ENCODE peak calls at places on chromosome 18, in seven cellular contexts. P is ascending aorta, R is nephron progenitor cell, M is tibial artery, C is lower lobe of right lung, S is heart left ventricle, Q is PC-3. K is an unnamed sample.

GRCh38 chr18:55136258-55136657 is 177.0 kb upstream of the CCDC68 start:
- DNase-seq in R (no peak), S (no peak), Q (no peak), C (no peak), P (no peak), M (no peak), K (no peak)

GRCh38 chr18:12334280-12335262 is 26.5 kb downstream of the TUBB6 start:
- DNase-seq in Q (no peak), R (no peak), S (no peak), C (no peak), P (no peak), M (no peak), K (no peak)

GRCh38 chr18:11857177-11857887 is 6.1 kb downstream of the CHMP1B start:
- DNase-seq in C (no peak), Q (peak), S (no peak), R (peak), P (peak), M (peak), K (peak)

GRCh38 chr18:72283148-72283925 is 260.8 kb downstream of the CBLN2 start:
- DNase-seq in S (no peak), R (no peak), C (no peak), P (no peak), M (no peak), Q (no peak), K (no peak)

GRCh38 chr18:49560277-49561126 is 1.4 kb upstream of the LIPG start:
- DNase-seq in Q (no peak), S (no peak), R (peak), M (peak), P (no peak), C (no peak), K (no peak)

GRCh38 chr18:53944721-53945120 is 279.7 kb downstream of the MBD2 start:
- DNase-seq in P (no peak), R (peak), M (no peak), S (no peak), C (no peak), Q (no peak), K (no peak)

GRCh38 chr18:3998698-3999333 is 456.3 kb downstream of the DLGAP1 start:
- DNase-seq in S (no peak), Q (peak), R (peak), P (no peak), M (no peak), C (no peak), K (no peak)

GRCh38 chr18:54089749-54090459 is 134.6 kb downstream of the MBD2 start:
- DNase-seq in P (no peak), S (no peak), Q (no peak), R (no peak), M (no peak), C (no peak), K (no peak)

GRCh38 chr18:57959278-57959677 is 84.7 kb upstream of the NEDD4L start:
- DNase-seq in C (peak), P (no peak), M (no peak), R (peak), S (no peak), Q (peak), K (no peak)

GRCh38 chr18:49590608-49591007 is 28.8 kb downstream of the LIPG start:
- DNase-seq in S (no peak), Q (no peak), M (no peak), R (no peak), C (no peak), P (no peak), K (no peak)

GRCh38 chr18:5918196-5918595 is 22.9 kb upstream of the TMEM200C start:
- DNase-seq in M (no peak), C (no peak), Q (no peak), S (no peak), P (no peak), R (no peak), K (no peak)

GRCh38 chr18:9614401-9615279 is at the start of gene PPP4R1:
- DNase-seq in S (peak), P (peak), Q (peak), R (peak), C (peak), M (peak), K (peak)

GRCh38 chr18:61216086-61216485 is 117.1 kb upstream of the CDH20 start:
- DNase-seq in P (no peak), M (no peak), S (no peak), R (no peak), C (no peak), Q (no peak), K (no peak)

GRCh38 chr18:36045241-36045999 is 21.9 kb downstream of the RPRD1A start:
- DNase-seq in S (no peak), P (no peak), R (no peak), Q (no peak), M (no peak), C (no peak), K (no peak)

GRCh38 chr18:22558945-22559385 is 141.2 kb upstream of the CTAGE1 start:
- DNase-seq in S (peak), Q (peak), M (peak), C (peak), R (peak), P (peak), K (no peak)

GRCh38 chr18:42187611-42188378 is 232.8 kb downstream of the PIK3C3 start:
- DNase-seq in Q (no peak), S (no peak), M (no peak), P (no peak), R (no peak), C (no peak), K (no peak)

GRCh38 chr18:3664563-3665178 is 214.7 kb downstream of the TGIF1 start:
- DNase-seq in Q (no peak), P (no peak), R (no peak), S (no peak), C (peak), M (no peak), K (no peak)

GRCh38 chr18:70454705-70455322 is 166.0 kb downstream of the SOCS6 start:
- DNase-seq in S (no peak), Q (peak), R (peak), M (no peak), P (no peak), C (no peak), K (no peak)

GRCh38 chr18:6752200-6752873 is 22.8 kb downstream of the ARHGAP28 start:
- DNase-seq in S (no peak), Q (no peak), C (no peak), R (no peak), M (no peak), P (no peak), K (no peak)

GRCh38 chr18:46412831-46413371 is 244.1 kb downstream of the LOXHD1 start:
- DNase-seq in P (no peak), S (no peak), M (no peak), C (no peak), Q (no peak), R (no peak), K (no peak)

GRCh38 chr18:53698907-53699306 is 525.6 kb downstream of the MBD2 start:
- DNase-seq in C (peak), M (no peak), R (peak), S (no peak), Q (peak), P (no peak), K (no peak)

GRCh38 chr18:33573193-33573592 is 4.8 kb upstream of the ASXL3 start:
- DNase-seq in R (no peak), C (no peak), P (no peak), S (no peak), Q (no peak), M (no peak), K (no peak)

GRCh38 chr18:23462876-23463275 is 9.8 kb downstream of the RIOK3 start:
- DNase-seq in C (no peak), R (no peak), S (no peak), Q (no peak), M (no peak), P (no peak), K (no peak)

GRCh38 chr18:29560270-29560669 is 1383.3 kb upstream of the CDH2 start:
- DNase-seq in C (no peak), S (no peak), Q (no peak), R (no peak), M (no peak), P (no peak), K (no peak)

GRCh38 chr18:44818148-44818547 is 137.5 kb downstream of the SETBP1 start:
- DNase-seq in C (no peak), S (no peak), Q (no peak), P (no peak), M (no peak), R (no peak), K (no peak)

GRCh38 chr18:8699126-8699525 is 6.2 kb upstream of the MTCL1 start:
- DNase-seq in R (no peak), S (no peak), M (no peak), P (no peak), Q (no peak), C (no peak), K (no peak)

GRCh38 chr18:5546660-5547059 is 2.9 kb upstream of the EPB41L3 start:
- DNase-seq in M (no peak), Q (peak), C (no peak), R (peak), S (no peak), P (no peak), K (no peak)

GRCh38 chr18:11899063-11899462 is 9.1 kb downstream of the MPPE1 start:
- DNase-seq in M (no peak), R (no peak), P (no peak), S (no peak), Q (no peak), C (no peak), K (no peak)

GRCh38 chr18:69250305-69251151 is 150.2 kb upstream of the DOK6 start:
- DNase-seq in Q (no peak), C (no peak), M (no peak), R (no peak), P (no peak), S (no peak), K (no peak)

GRCh38 chr18:24727685-24728084 is 267.2 kb downstream of the HRH4 start:
- DNase-seq in R (no peak), M (no peak), Q (peak), C (no peak), P (no peak), S (no peak), K (no peak)

GRCh38 chr18:3623769-3624545 is 174.0 kb downstream of the TGIF1 start:
- DNase-seq in C (peak), P (peak), R (peak), S (peak), Q (peak), M (peak), K (peak)

GRCh38 chr18:63309422-63309821 is 10.1 kb downstream of the BCL2 start:
- DNase-seq in R (no peak), P (no peak), C (no peak), Q (no peak), S (no peak), M (no peak), K (no peak)

GRCh38 chr18:11561293-11561692 is 48.1 kb upstream of the SLC35G4 start:
- DNase-seq in M (no peak), C (no peak), S (no peak), R (no peak), Q (no peak), P (no peak), K (no peak)

GRCh38 chr18:59959606-59960005 is 59.8 kb downstream of the PMAIP1 start:
- DNase-seq in M (no peak), Q (no peak), S (no peak), R (no peak), P (no peak), C (no peak), K (no peak)

DNA sequence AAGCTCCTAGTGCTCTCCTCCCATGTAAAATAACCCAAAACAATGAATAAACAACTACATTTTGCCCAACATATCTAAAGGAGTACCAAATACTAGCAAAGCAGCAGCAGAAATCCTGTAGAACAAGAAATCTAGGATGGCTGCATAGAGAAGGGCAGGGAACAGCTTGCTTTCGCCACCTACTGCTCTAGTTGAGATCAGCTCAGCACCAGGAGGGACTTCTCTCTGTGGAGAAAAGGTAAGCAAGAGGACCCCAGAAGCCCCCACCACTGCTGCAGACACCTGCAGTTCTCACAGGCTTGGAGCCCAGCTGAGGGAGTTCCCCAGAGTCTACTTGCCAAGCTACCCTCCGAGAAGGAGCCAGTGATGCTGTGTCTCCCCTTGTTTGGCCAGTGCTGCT is 243.0 kb upstream of the CHST9 start:
- DNase-seq in Q (peak), P (no peak), R (no peak), S (no peak), C (no peak), M (no peak), K (no peak)
- TF ChIP-seq CTCF in Q (peak), P (no peak), R (no peak), S (no peak), C (no peak), M (no peak), K (no peak)

GRCh38 chr18:78983530-78983929 is 3.9 kb downstream of the SALL3 start:
- DNase-seq in R (no peak), M (no peak), S (no peak), Q (no peak), C (no peak), P (no peak), K (no peak)

GRCh38 chr18:78982186-78982585 is 2.6 kb downstream of the SALL3 start:
- DNase-seq in C (no peak), M (no peak), R (no peak), P (no peak), S (no peak), Q (no peak), K (no peak)

GRCh38 chr18:78984941-78985784 is 5.5 kb downstream of the SALL3 start:
- DNase-seq in M (no peak), S (no peak), P (no peak), Q (peak), C (no peak), R (peak), K (no peak)

GRCh38 chr18:78981652-78981955 is 2.0 kb downstream of the SALL3 start:
- DNase-seq in M (no peak), S (no peak), C (no peak), Q (no peak), R (no peak), P (no peak), K (no peak)

DNA sequence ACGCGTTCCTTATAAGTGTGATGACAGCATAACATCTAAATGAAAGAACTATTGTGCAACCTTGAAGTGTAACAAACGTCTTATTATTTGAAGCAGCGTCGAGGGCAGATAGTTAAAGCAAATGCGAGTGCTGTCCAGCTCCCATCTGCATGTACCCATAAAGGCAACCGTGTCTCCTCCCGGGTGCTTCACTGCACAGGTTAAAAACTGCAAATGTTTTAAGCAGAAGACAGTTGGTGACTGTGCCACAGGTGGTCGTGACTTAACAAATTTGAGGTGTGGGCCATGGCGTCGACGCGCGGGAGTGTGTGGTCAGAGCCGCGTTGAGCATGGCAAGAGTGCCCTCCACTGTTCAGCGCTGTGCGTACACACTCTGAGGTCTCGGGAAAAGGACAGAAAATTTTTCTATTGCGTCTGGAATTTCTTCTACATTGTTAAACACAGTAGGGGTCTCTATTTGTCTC is 6.4 kb downstream of the SALL3 start:
- DNase-seq in R (peak), Q (peak), S (no peak), P (no peak), C (no peak), M (no peak), K (no peak)
- TF ChIP-seq CTCF in R (peak), Q (peak), S (peak), P (no peak), C (peak), M (no peak), K (peak)

GRCh38 chr18:35029770-35030169 is 11.4 kb upstream of the MAPRE2 start:
- DNase-seq in P (no peak), S (no peak), M (no peak), R (no peak), Q (no peak), C (no peak), K (no peak)
- TF ChIP-seq CTCF in P (no peak), S (no peak), M (no peak), R (no peak), Q (no peak), C (peak), K (no peak)

DNA sequence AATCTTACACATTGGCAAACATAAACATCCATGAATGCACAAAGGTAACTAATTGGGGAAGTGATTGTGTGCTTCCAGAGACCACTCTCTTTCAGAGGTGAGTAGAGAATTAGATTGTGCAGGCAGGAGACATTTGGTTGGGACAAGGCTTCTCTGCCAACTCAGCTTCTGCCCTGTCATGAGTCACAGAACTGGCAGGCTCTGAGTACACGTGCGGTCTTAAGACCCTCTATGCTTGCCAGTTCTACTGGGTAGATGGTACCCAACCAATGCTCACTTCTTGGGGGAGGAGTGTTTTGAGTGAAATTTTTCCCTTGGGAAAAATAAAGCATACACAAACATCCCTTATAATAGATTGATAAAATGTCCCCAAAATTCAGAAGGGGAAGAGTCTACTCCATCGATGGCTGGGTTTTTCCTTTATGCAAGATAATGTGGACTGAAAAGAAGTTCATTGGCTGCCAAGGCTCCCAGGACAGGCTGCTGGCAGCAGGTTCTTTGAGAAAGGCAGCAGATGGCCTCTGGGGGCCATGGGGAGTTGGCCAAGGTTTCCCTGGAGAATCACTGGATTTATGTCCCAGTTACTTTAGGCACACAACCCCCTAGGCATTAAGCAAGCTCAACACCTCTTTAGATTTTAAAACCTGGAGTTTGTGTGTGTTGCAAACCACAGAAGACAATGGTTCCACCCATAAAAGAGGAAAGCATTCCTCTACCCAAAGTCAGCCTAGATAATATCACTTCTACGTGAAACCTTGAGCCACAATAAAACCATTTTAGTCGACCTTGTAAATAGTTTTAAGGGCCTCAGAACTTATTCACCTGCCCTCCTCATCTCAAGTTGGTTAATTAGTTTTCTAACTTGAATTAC is 417.0 kb downstream of the TXNL1 start:
- DNase-seq in C (no peak), R (no peak), Q (peak), P (no peak), M (no peak), S (no peak), K (no peak)
- TF ChIP-seq CTCF in C (no peak), R (no peak), Q (no peak), P (no peak), M (no peak), S (no peak), K (no peak)

GRCh38 chr18:56841836-56842235 is 190.7 kb downstream of the WDR7 start:
- DNase-seq in Q (no peak), R (no peak), C (no peak), M (no peak), P (no peak), S (no peak), K (no peak)

GRCh38 chr18:56843241-56843640 is 192.1 kb downstream of the WDR7 start:
- DNase-seq in M (no peak), Q (no peak), R (no peak), S (no peak), P (no peak), C (no peak), K (no peak)
- TF ChIP-seq CTCF in M (no peak), Q (no peak), R (no peak), S (no peak), P (no peak), C (no peak), K (no peak)

GRCh38 chr18:48229445-48230052 is 179.6 kb downstream of the ZBTB7C start:
- DNase-seq in R (peak), C (no peak), P (no peak), M (no peak), S (no peak), Q (no peak), K (no peak)

GRCh38 chr18:48228841-48229240 is 180.3 kb downstream of the ZBTB7C start:
- DNase-seq in M (no peak), R (no peak), Q (no peak), P (no peak), C (no peak), S (no peak), K (no peak)

GRCh38 chr18:48228301-48228715 is 180.9 kb downstream of the ZBTB7C start:
- DNase-seq in R (no peak), S (peak), Q (peak), M (peak), P (no peak), C (peak), K (no peak)

GRCh38 chr18:48227206-48227605 is 182.0 kb downstream of the ZBTB7C start:
- DNase-seq in M (no peak), C (no peak), Q (peak), S (no peak), P (no peak), R (no peak), K (no peak)

DNA sequence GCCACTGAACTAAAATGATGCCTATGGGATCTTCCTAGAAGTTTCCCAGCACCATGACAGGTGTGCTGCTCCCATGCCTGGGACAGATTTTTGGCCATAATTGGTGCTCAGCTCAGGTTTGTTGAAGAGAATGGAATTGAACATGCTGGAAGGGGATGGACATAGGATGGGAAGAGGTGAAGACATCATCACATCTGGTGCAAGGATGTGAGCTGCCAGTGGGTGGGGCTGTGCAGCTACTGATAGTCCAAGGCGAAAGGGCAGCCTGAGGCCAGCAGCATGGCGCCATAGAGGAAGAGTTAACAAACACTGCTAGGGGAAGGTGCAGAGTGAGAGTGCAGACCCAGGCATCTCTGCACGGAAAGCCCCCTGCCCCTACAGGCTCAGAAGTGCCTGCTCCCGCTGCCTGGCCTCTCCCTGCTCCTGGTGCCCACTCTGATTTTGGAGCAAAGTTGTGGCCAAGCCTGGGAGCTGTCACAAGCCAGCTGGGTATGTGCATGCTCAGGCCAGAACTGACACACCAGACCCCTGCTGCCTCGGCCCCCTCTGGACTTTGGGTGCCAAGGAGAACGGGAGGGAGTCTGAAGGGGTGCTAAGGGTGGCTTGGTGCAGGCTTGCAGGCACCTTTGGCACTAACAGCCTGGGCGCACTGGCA is 178.6 kb downstream of the ZBTB7C start:
- DNase-seq in Q (peak), R (peak), M (no peak), C (peak), P (no peak), S (no peak), K (no peak)
- TF ChIP-seq CTCF in Q (peak), R (peak), M (peak), C (peak), P (peak), S (peak), K (peak)

GRCh38 chr18:13831864-13832508 is 8.0 kb downstream of the MC5R start:
- DNase-seq in P (no peak), S (no peak), M (no peak), C (no peak), Q (peak), R (no peak), K (no peak)
- TF ChIP-seq CTCF in P (no peak), S (no peak), M (no peak), C (no peak), Q (peak), R (peak), K (peak)